ENCODE peak calls at places on chromosomes 16 and 17, in five cellular contexts. S is GM03348, A is left ventricle myocardium superior, N is Calu3, G is GM10248. Z is an unnamed sample.

GRCh38 chr17:42054101-42054500 is 3.7 kb upstream of the C17orf113 start:
- DNase-seq in S (no peak), G (no peak), A (no peak), N (no peak), Z (no peak)

GRCh38 chr16:80989801-80990200 is 16.9 kb downstream of the CMC2 start:
- DNase-seq in S (no peak), N (no peak), G (no peak), A (no peak), Z (no peak)

GRCh38 chr17:8552582-8553320 is 77.8 kb downstream of the MYH10 start:
- DNase-seq in G (no peak), S (peak; percentile 25), N (no peak), A (no peak), Z (no peak)

GRCh38 chr17:76139801-76140660 is 1.0 kb downstream of the FOXJ1 start:
- DNase-seq in S (no peak), A (peak; percentile 46), G (peak; percentile 65), N (no peak), Z (peak; percentile 76)

GRCh38 chr17:2364132-2365116 is 27.1 kb downstream of the SGSM2 start:
- DNase-seq in S (no peak), A (peak; percentile 78), N (no peak), G (no peak), Z (no peak)

GRCh38 chr16:30741461-30741914 is 6.7 kb upstream of the PHKG2 start:
- DNase-seq in A (no peak), N (peak; percentile 88), S (peak; percentile 78), G (no peak), Z (no peak)

GRCh38 chr17:3891626-3892094 is 1.2 kb downstream of the CAMKK1 start:
- DNase-seq in N (no peak), S (no peak), G (no peak), A (no peak), Z (no peak)

GRCh38 chr16:79639576-79640311 is 39.2 kb upstream of the MAF start:
- DNase-seq in S (no peak), G (no peak), N (peak; percentile 84), A (no peak), Z (no peak)

GRCh38 chr16:10859650-10860049 is 17.4 kb upstream of the CIITA start:
- DNase-seq in S (no peak), G (no peak), A (no peak), N (no peak), Z (no peak)

GRCh38 chr16:51150894-51151320 is at the start of gene SALL1:
- DNase-seq in G (no peak), N (no peak), A (no peak), S (no peak), Z (no peak)

GRCh38 chr16:15966420-15967222 is 17.2 kb downstream of the ABCC1 start:
- DNase-seq in S (peak; percentile 84), N (peak; percentile 60), A (no peak), G (no peak), Z (no peak)

GRCh38 chr17:34596897-34597296 is 17.5 kb downstream of the TMEM132E start:
- DNase-seq in N (no peak), A (no peak), G (no peak), S (no peak), Z (no peak)